ENCODE peak calls at places on chromosome 6, in five cellular contexts. A is astrocyte of the spinal cord; S is progenitor cell of endocrine pancreas; L is cardiac fibroblast; P is CD8-positive, alpha-beta T cell. Z is an unnamed sample.

GRCh38 chr6:143569035-143569434 is 57.5 kb upstream of the FUCA2 start:
- DNase-seq in P (no peak), L (peak; percentile 64), A (peak; percentile 34), S (no peak), Z (no peak)

GRCh38 chr6:17790486-17790885 is 83.8 kb upstream of the NUP153 start:
- DNase-seq in A (no peak), P (no peak), L (peak; percentile 10), S (no peak), Z (no peak)

GRCh38 chr6:28996844-28997502 is 8.1 kb downstream of the ZNF311 start:
- DNase-seq in A (no peak), S (no peak), P (no peak), L (no peak), Z (no peak)

GRCh38 chr6:35801148-35801547 is 4.0 kb upstream of the LHFPL5 start:
- DNase-seq in L (no peak), P (no peak), S (no peak), A (no peak), Z (no peak)

GRCh38 chr6:132020138-132020551 is 69.0 kb upstream of the CCN2 start:
- DNase-seq in P (no peak), S (no peak), L (peak; percentile 48), A (no peak), Z (no peak)

GRCh38 chr6:136723780-136724179 is 68.5 kb downstream of the MAP3K5 start:
- DNase-seq in P (peak; percentile 32), L (no peak), A (no peak), S (no peak), Z (peak; percentile 32)

GRCh38 chr6:34241351-34242215 is 4.9 kb downstream of the HMGA1 start:
- DNase-seq in L (no peak), S (no peak), A (no peak), P (no peak), Z (no peak)

GRCh38 chr6:151609146-151609962 is 115.5 kb downstream of the CCDC170 start:
- DNase-seq in P (no peak), S (no peak), L (no peak), A (no peak), Z (no peak)

GRCh38 chr6:25173951-25174474 is 105.2 kb upstream of the CARMIL1 start:
- DNase-seq in S (no peak), A (peak; percentile 94), L (peak; percentile 96), P (no peak), Z (peak; percentile 93)

GRCh38 chr6:106574729-106575458 is 54.4 kb downstream of the RTN4IP1 start:
- DNase-seq in L (peak; percentile 80), P (no peak), S (no peak), A (peak; percentile 81), Z (peak; percentile 57)

GRCh38 chr6:11537229-11538048 is at the start of gene TMEM170B:
- DNase-seq in A (peak; percentile 89), P (peak; percentile 99), L (peak; percentile 56), S (peak; percentile 94), Z (peak; percentile 74)

GRCh38 chr6:6584310-6585002 is 4.1 kb upstream of the LY86 start:
- DNase-seq in P (no peak), S (no peak), L (no peak), A (no peak), Z (no peak)

GRCh38 chr6:89999154-89999553 is 104.9 kb downstream of the GJA10 start:
- DNase-seq in L (no peak), S (no peak), A (no peak), P (peak; percentile 18), Z (peak; percentile 95)

GRCh38 chr6:7687145-7688113 is 38.5 kb upstream of the BMP6 start:
- DNase-seq in L (no peak), A (no peak), S (no peak), P (no peak), Z (no peak)

GRCh38 chr6:106421491-106421890 is 61.0 kb downstream of the CRYBG1 start:
- DNase-seq in S (no peak), A (no peak), L (peak; percentile 27), P (no peak), Z (no peak)

GRCh38 chr6:17394192-17394611 is 807 bp downstream of the CAP2 start:
- DNase-seq in S (peak; percentile 48), L (peak; percentile 50), A (peak; percentile 74), P (no peak), Z (peak; percentile 83)

GRCh38 chr6:27593861-27594260 is 121.0 kb upstream of the ZNF184 start:
- DNase-seq in P (no peak), L (no peak), S (no peak), A (no peak), Z (no peak)

GRCh38 chr6:66662721-66663120 is 955.7 kb upstream of the EYS start:
- DNase-seq in P (no peak), S (no peak), A (no peak), L (no peak), Z (no peak)

GRCh38 chr6:31797607-31798006 is 2.1 kb upstream of the VARS1 start:
- DNase-seq in P (no peak), L (no peak), A (no peak), S (no peak), Z (no peak)

GRCh38 chr6:26388441-26388840 is 5.5 kb downstream of the BTN2A2 start:
- DNase-seq in L (peak; percentile 53), P (no peak), A (no peak), S (no peak), Z (no peak)

GRCh38 chr6:43736211-43736786 is 33.7 kb upstream of the VEGFA start:
- DNase-seq in A (no peak), S (no peak), L (no peak), P (no peak), Z (no peak)

GRCh38 chr6:55433446-55434130 is 106.3 kb downstream of the GFRAL start:
- DNase-seq in S (no peak), P (no peak), L (peak; percentile 87), A (peak; percentile 40), Z (peak; percentile 77)

GRCh38 chr6:152201134-152201533 is 393.7 kb downstream of the ESR1 start:
- DNase-seq in S (no peak), P (no peak), L (no peak), A (no peak), Z (no peak)

GRCh38 chr6:125850361-125850760 is 59.6 kb downstream of the NCOA7 start:
- DNase-seq in L (no peak), S (no peak), A (no peak), P (no peak), Z (no peak)

GRCh38 chr6:56771189-56771588 is 128.5 kb upstream of the DST start:
- DNase-seq in S (no peak), P (no peak), A (no peak), L (no peak), Z (no peak)

GRCh38 chr6:33781105-33781975 is 7.6 kb downstream of the LEMD2 start:
- DNase-seq in P (no peak), L (peak; percentile 83), A (peak; percentile 79), S (no peak), Z (peak; percentile 61)

GRCh38 chr6:14921878-14922277 is 324.0 kb upstream of the JARID2 start:
- DNase-seq in S (no peak), P (no peak), A (no peak), L (no peak), Z (no peak)

GRCh38 chr6:30939473-30939872 is 1.3 kb upstream of the MUCL3 start:
- DNase-seq in S (no peak), L (no peak), A (no peak), P (no peak), Z (no peak)

GRCh38 chr6:65045801-65046200 is 661.2 kb downstream of the EYS start:
- DNase-seq in L (no peak), A (no peak), P (no peak), S (no peak), Z (no peak)

GRCh38 chr6:126919947-126920346 is 198.5 kb upstream of the RSPO3 start:
- DNase-seq in L (peak; percentile 99), A (peak; percentile 93), P (no peak), S (no peak), Z (peak; percentile 6)

GRCh38 chr6:112362827-112363565 is 15.9 kb downstream of the RFPL4B start:
- DNase-seq in S (no peak), L (peak; percentile 23), P (no peak), A (no peak), Z (no peak)
- TF ChIP-seq CTCF in S (no peak), L (no peak), P (no peak), A (no peak), Z (no peak)

GRCh38 chr6:16239798-16240123 is 1.4 kb downstream of the GMPR start:
- DNase-seq in L (no peak), S (no peak), P (no peak), A (no peak), Z (no peak)

GRCh38 chr6:16237242-16237641 is 1.1 kb upstream of the GMPR start:
- DNase-seq in S (no peak), L (no peak), P (no peak), A (no peak), Z (no peak)

GRCh38 chr6:16238057-16238657 is at the start of gene GMPR:
- DNase-seq in L (peak; percentile 29), S (peak; percentile 41), P (peak; percentile 73), A (peak; percentile 59), Z (no peak)

GRCh38 chr6:16239090-16239797 is 857 bp downstream of the GMPR start:
- DNase-seq in P (peak; percentile 11), L (no peak), A (peak; percentile 70), S (no peak), Z (peak; percentile 19)

GRCh38 chr6:16238658-16239089 is 287 bp downstream of the GMPR start:
- DNase-seq in P (peak; percentile 18), A (no peak), S (no peak), L (no peak), Z (no peak)
- TF ChIP-seq CTCF in P (no peak), A (no peak), S (no peak), L (no peak), Z (no peak)

DNA sequence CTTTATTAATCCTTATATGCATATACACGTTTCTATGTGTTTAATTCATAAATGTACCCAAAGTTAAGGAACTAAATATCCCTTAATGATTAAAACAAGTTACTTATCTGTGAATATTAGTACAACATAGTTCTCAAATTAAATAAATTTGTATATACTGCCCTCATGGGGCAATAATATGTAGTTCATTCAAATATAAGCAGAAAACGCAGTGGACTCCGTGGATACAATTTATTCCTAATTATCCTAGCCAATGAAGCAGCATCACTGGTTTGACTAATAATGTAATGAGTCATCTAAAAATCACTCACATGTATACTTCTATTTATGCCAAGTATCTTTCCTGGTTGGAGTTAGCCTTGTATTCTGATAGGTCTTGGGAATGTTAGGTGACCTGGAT is 111.6 kb downstream of the TBC1D32 start:
- DNase-seq in A (peak; percentile 49), S (no peak), L (peak; percentile 67), P (no peak), Z (peak; percentile 48)
- TF ChIP-seq CTCF in A (no peak), S (peak; percentile 40), L (no peak), P (no peak), Z (peak; percentile 36)

GRCh38 chr6:24064106-24064505 is 61.9 kb upstream of the NRSN1 start:
- DNase-seq in S (peak; percentile 13), A (no peak), P (no peak), L (no peak), Z (peak; percentile 44)
- TF ChIP-seq CTCF in S (peak; percentile 72), A (peak; percentile 10), P (no peak), L (no peak), Z (peak; percentile 46)